ENCODE peak calls at places on chromosomes 13 and 19, in six cellular contexts. N is HepG2, A is sigmoid colon, T is K562, E is tibial nerve, R is ovary. Z is an unnamed sample.
A peak's percentile ranks its signal among the peaks of the same experiment; 100 is the strongest.

GRCh38 chr13:52644108-52644507 is 1.9 kb downstream of the HNRNPA1L2 start:
- DNase-seq in N (no peak), A (no peak), T (no peak), E (no peak), R (no peak), Z (no peak)

GRCh38 chr13:40220299-40220935 is 446.0 kb downstream of the FOXO1 start:
- DNase-seq in N (no peak), A (no peak), T (no peak), E (no peak), R (no peak), Z (no peak)

GRCh38 chr13:24741016-24741662 is 22.8 kb upstream of the RNF17 start:
- DNase-seq in N (peak; percentile 10), A (no peak), T (peak; percentile 54), E (no peak), R (no peak), Z (no peak)

GRCh38 chr13:33208290-33208990 is 77.1 kb downstream of the STARD13 start:
- DNase-seq in N (no peak), A (no peak), T (no peak), E (no peak), R (no peak), Z (no peak)

GRCh38 chr19:48135411-48135810 is 24.8 kb upstream of the PLA2G4C start:
- DNase-seq in N (no peak), A (no peak), T (peak; percentile 27), E (no peak), R (no peak), Z (no peak)

GRCh38 chr19:1251503-1252220 is 3.3 kb downstream of the MIDN start:
- DNase-seq in N (peak; percentile 90), A (peak; percentile 92), T (no peak), E (no peak), R (peak; percentile 74), Z (no peak)

GRCh38 chr13:66716502-66716901 is 513.6 kb downstream of the PCDH9 start:
- DNase-seq in N (no peak), A (no peak), T (no peak), E (no peak), R (no peak), Z (no peak)

GRCh38 chr13:113547248-113547971 is 37.1 kb upstream of the TFDP1 start:
- DNase-seq in N (no peak), A (no peak), T (no peak), E (peak; percentile 43), R (peak; percentile 19), Z (peak; percentile 17)

GRCh38 chr13:88153353-88153752 is 482.2 kb downstream of the SLITRK5 start:
- DNase-seq in N (no peak), A (no peak), T (no peak), E (no peak), R (no peak), Z (no peak)

GRCh38 chr19:56083668-56084067 is 37.4 kb downstream of the ZNF787 start:
- DNase-seq in N (no peak), A (no peak), T (peak; percentile 59), E (no peak), R (no peak), Z (no peak)

GRCh38 chr13:23858586-23858985 is 30.6 kb downstream of the MIPEP start:
- DNase-seq in N (no peak), A (no peak), T (no peak), E (no peak), R (no peak), Z (no peak)

GRCh38 chr19:7257148-7258041 is 36.8 kb downstream of the INSR start:
- DNase-seq in N (peak; percentile 68), A (peak; percentile 74), T (peak; percentile 24), E (no peak), R (peak; percentile 75), Z (peak; percentile 59)

GRCh38 chr13:34322416-34323074 is 504.6 kb downstream of the RFC3 start:
- DNase-seq in N (no peak), A (no peak), T (no peak), E (no peak), R (no peak), Z (no peak)

GRCh38 chr13:25847145-25847544 is 204.7 kb downstream of the SHISA2 start:
- DNase-seq in N (no peak), A (no peak), T (no peak), E (no peak), R (no peak), Z (no peak)

GRCh38 chr13:109802936-109803335 is 16.6 kb upstream of the IRS2 start:
- DNase-seq in N (peak; percentile 79), A (no peak), T (no peak), E (no peak), R (no peak), Z (no peak)

GRCh38 chr19:21569497-21569870 is 64.1 kb downstream of the ZNF429 start:
- DNase-seq in N (no peak), A (no peak), T (no peak), E (no peak), R (peak; percentile 68), Z (no peak)

GRCh38 chr19:9935409-9936062 is 779 bp downstream of the OLFM2 start:
- DNase-seq in N (no peak), A (no peak), T (no peak), E (no peak), R (no peak), Z (no peak)

GRCh38 chr13:76503756-76504155 is 382.4 kb downstream of the KCTD12 start:
- DNase-seq in N (no peak), A (no peak), T (no peak), E (no peak), R (no peak), Z (no peak)

GRCh38 chr13:51041126-51041525 is 69.9 kb downstream of the C13orf42 start:
- DNase-seq in N (no peak), A (no peak), T (no peak), E (no peak), R (no peak), Z (no peak)

GRCh38 chr13:87287721-87288120 is 383.4 kb upstream of the SLITRK5 start:
- DNase-seq in N (no peak), A (no peak), T (no peak), E (no peak), R (no peak), Z (no peak)

GRCh38 chr19:12796146-12797071 is 5.1 kb downstream of the JUNB start:
- DNase-seq in N (peak; percentile 68), A (peak; percentile 91), T (peak; percentile 54), E (peak; percentile 76), R (peak; percentile 81), Z (peak; percentile 79)

GRCh38 chr13:111962431-111962891 is 104.5 kb upstream of the SOX1 start:
- DNase-seq in N (no peak), A (peak; percentile 56), T (no peak), E (no peak), R (no peak), Z (no peak)

GRCh38 chr19:19656451-19657396 is 6.8 kb downstream of the ATP13A1 start:
- DNase-seq in N (no peak), A (no peak), T (no peak), E (no peak), R (peak; percentile 23), Z (no peak)

GRCh38 chr13:23851106-23851505 is 38.1 kb downstream of the MIPEP start:
- DNase-seq in N (no peak), A (no peak), T (no peak), E (no peak), R (no peak), Z (no peak)

DNA sequence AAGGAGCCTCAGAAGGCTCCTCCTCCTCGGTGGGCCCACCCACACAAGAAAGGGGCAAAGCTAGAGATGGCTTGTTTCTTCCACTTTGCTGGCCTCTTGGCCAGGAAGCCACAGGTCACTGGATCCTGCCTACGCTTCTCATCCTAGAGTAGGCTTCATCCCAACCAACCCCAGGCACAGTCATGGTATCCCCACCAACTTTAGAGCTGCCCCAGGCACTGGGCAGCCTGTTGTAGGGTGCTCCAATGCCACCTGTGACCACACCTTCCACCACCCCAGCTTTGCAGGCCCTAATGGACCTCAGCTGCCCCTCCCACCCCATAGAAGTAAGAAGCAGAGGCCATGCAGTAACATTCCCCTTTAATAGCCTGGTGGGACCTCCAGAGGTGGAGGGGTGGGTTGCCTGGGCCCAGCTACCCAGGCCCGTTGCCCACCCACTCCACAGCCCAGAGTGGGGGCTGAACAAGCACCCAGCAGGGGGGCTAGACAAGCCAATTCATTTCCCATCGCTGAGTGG is 522 bp upstream of the CHMP2A start:
- DNase-seq in N (no peak), A (peak; percentile 66), T (no peak), E (no peak), R (no peak), Z (no peak)
- H3K27me3 ChIP-seq in N (no peaks in the 10 kb centered on the region), A (no peaks in the 10 kb centered on the region), T (no peaks in the 10 kb centered on the region), E (no peaks in the 10 kb centered on the region), R (no peaks in the 10 kb centered on the region), Z (no peaks in the 10 kb centered on the region)

GRCh38 chr19:41616785-41617621 is 9.9 kb downstream of the CEACAM4 start:
- DNase-seq in N (peak; percentile 9), A (no peak), T (peak; percentile 23), E (no peak), R (no peak), Z (no peak)

GRCh38 chr19:41619018-41619571 is 7.8 kb downstream of the CEACAM4 start:
- DNase-seq in N (no peak), A (no peak), T (no peak), E (no peak), R (no peak), Z (no peak)

GRCh38 chr19:41615207-41615606 is 11.7 kb downstream of the CEACAM4 start:
- DNase-seq in N (no peak), A (no peak), T (no peak), E (no peak), R (no peak), Z (no peak)

GRCh38 chr19:41620171-41620570 is 6.7 kb downstream of the CEACAM4 start:
- DNase-seq in N (no peak), A (no peak), T (no peak), E (no peak), R (no peak), Z (no peak)

GRCh38 chr19:41617941-41618730 is 8.7 kb downstream of the CEACAM4 start:
- DNase-seq in N (no peak), A (no peak), T (no peak), E (no peak), R (no peak), Z (no peak)
- TF ChIP-seq POLR2A in N (no peak), A (no peak), T (no peak), E (no peak), R (no peak), Z (no peak)

DNA sequence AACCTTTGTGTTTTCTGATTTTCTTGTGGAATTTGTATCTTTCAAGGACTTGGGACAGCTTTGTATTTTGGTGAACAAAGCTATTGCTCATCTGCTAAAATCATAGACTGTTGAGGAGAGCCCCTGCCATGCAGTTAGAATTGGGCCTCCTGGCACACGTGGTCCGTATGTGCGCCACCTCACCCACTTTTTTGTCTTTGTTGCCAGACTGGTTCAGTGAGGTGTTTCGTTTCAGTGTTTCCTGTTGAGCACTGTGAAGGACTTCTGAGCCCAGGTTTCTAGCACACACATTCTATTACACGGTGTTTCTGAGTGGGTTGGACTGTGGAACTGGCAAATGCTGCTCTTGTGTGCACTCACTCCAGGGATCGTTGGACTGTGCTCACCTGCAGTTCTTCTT is 37.6 kb upstream of the RNF113B start:
- DNase-seq in N (no peak), A (no peak), T (no peak), E (no peak), R (no peak), Z (peak; percentile 72)
- TF ChIP-seq EP300 in N (no peak), A (no peak), T (no peak), E (no peak), R (no peak), Z (no peak)

DNA sequence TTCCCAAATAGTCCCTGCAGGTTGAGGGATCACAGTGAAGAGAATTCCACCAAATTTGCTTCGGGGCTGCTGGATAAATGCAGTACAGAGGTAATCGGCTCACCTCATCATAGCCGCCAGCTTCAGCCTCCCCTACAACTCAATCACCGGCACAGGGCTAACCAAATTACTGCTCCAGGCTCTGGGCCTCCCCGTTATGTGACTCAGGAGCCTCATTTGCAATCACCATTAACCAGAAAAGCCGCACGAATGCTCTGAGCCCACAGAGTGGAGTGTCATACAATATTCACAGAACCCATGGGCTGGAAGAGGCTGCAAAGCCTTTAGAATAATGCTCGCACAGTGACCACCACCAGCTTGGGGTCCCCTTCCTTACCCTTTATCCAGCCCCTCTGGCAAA is 4.9 kb downstream of the SIAH3 start:
- DNase-seq in N (no peak), A (no peak), T (no peak), E (no peak), R (no peak), Z (no peak)
- H3K27me3 ChIP-seq in N (peaks cover 5% of the 10 kb centered on the region), A (no peaks in the 10 kb centered on the region), T (peaks cover 11% of the 10 kb centered on the region), E (peaks cover 51% of the 10 kb centered on the region), R (no peaks in the 10 kb centered on the region), Z (peaks cover 45% of the 10 kb centered on the region)